ENCODE peak calls at places on chromosomes 4 and X, in five cellular contexts. T is right atrium auricular region, D is fibroblast of mammary gland, Z is IMR-90, B is neuronal stem cell. M is an unnamed sample.

GRCh38 chrX:139724626-139725025 is 16.7 kb upstream of the MCF2 start:
- DNase-seq in T (no peak), D (no peak), Z (no peak), B (no peak), M (no peak)

GRCh38 chrX:36431819-36432218 is 512.3 kb downstream of the CFAP47 start:
- DNase-seq in T (no peak), D (peak; percentile 31), Z (peak; percentile 89), B (no peak), M (no peak)

GRCh38 chr4:118883861-118884260 is 4.8 kb upstream of the SYNPO2 start:
- DNase-seq in T (no peak), D (no peak), Z (no peak), B (no peak), M (no peak)

GRCh38 chr4:117400039-117400835 is 314.9 kb upstream of the TRAM1L1 start:
- DNase-seq in T (no peak), D (peak; percentile 39), Z (peak; percentile 77), B (no peak), M (peak; percentile 1)

GRCh38 chr4:47109379-47109778 is 78.0 kb downstream of the GABRB1 start:
- DNase-seq in T (no peak), D (no peak), Z (no peak), B (no peak), M (no peak)

GRCh38 chr4:47525154-47525819 is 40.2 kb downstream of the ATP10D start:
- DNase-seq in T (peak; percentile 65), D (peak; percentile 94), Z (peak; percentile 97), B (no peak), M (peak; percentile 49)

GRCh38 chr4:101126044-101126443 is 221.3 kb downstream of the PPP3CA start:
- DNase-seq in T (no peak), D (peak; percentile 55), Z (peak; percentile 47), B (no peak), M (no peak)

GRCh38 chr4:139866270-139866962 is 200.8 kb downstream of the MGST2 start:
- DNase-seq in T (no peak), D (no peak), Z (no peak), B (no peak), M (no peak)

GRCh38 chr4:25817059-25817681 is 45.6 kb downstream of the SEL1L3 start:
- DNase-seq in T (no peak), D (peak; percentile 80), Z (peak; percentile 86), B (no peak), M (peak; percentile 54)

GRCh38 chr4:98284640-98285046 is 23.5 kb downstream of the RAP1GDS1 start:
- DNase-seq in T (no peak), D (peak; percentile 32), Z (peak; percentile 34), B (peak; percentile 27), M (no peak)

GRCh38 chrX:102067966-102068723 is 57.3 kb upstream of the TCEAL2 start:
- DNase-seq in T (no peak), D (peak; percentile 29), Z (peak; percentile 16), B (no peak), M (peak; percentile 7)

GRCh38 chrX:17654116-17654515 is 83.2 kb upstream of the SCML1 start:
- DNase-seq in T (no peak), D (no peak), Z (no peak), B (no peak), M (no peak)

GRCh38 chrX:19121466-19121865 is 802 bp downstream of the ADGRG2 start:
- DNase-seq in T (no peak), D (no peak), Z (no peak), B (no peak), M (no peak)

GRCh38 chrX:125132274-125132673 is 187.4 kb upstream of the TEX13C start:
- DNase-seq in T (no peak), D (peak; percentile 2), Z (peak; percentile 0), B (no peak), M (no peak)

GRCh38 chrX:51461053-51462050 is 35.0 kb downstream of the NUDT11 start:
- DNase-seq in T (no peak), D (peak; percentile 56), Z (peak; percentile 42), B (peak; percentile 15), M (peak; percentile 13)

GRCh38 chrX:16882702-16883486 is 12.7 kb upstream of the RBBP7 start:
- DNase-seq in T (peak; percentile 61), D (peak; percentile 69), Z (peak; percentile 64), B (peak; percentile 48), M (peak; percentile 62)

GRCh38 chrX:40166582-40166981 is 68.8 kb upstream of the BCOR start:
- DNase-seq in T (no peak), D (peak; percentile 79), Z (peak; percentile 42), B (no peak), M (peak; percentile 41)

GRCh38 chr4:102299708-102300107 is 45.6 kb downstream of the SLC39A8 start:
- DNase-seq in T (peak; percentile 69), D (peak; percentile 45), Z (peak; percentile 11), B (peak; percentile 38), M (peak; percentile 59)

GRCh38 chrX:57137481-57137880 is 284 bp upstream of the SPIN2A start:
- DNase-seq in T (no peak), D (peak; percentile 11), Z (no peak), B (no peak), M (no peak)

GRCh38 chrX:72461766-72462165 is 110.9 kb downstream of the HDAC8 start:
- DNase-seq in T (no peak), D (peak; percentile 53), Z (no peak), B (no peak), M (no peak)

GRCh38 chrX:46791927-46792825 is 33.3 kb upstream of the SLC9A7 start:
- DNase-seq in T (no peak), D (peak; percentile 94), Z (peak; percentile 92), B (no peak), M (peak; percentile 55)

GRCh38 chr4:73446336-73446938 is 10.4 kb downstream of the AFP start:
- DNase-seq in T (no peak), D (peak; percentile 70), Z (peak; percentile 63), B (peak; percentile 18), M (peak; percentile 28)

GRCh38 chr4:138242076-138242829 is at the start of gene SLC7A11:
- DNase-seq in T (no peak), D (peak; percentile 98), Z (peak; percentile 100), B (peak; percentile 78), M (peak; percentile 55)

GRCh38 chr4:140721088-140721421 is 35.1 kb downstream of the TBC1D9 start:
- DNase-seq in T (no peak), D (no peak), Z (no peak), B (no peak), M (no peak)

GRCh38 chrX:24676403-24677024 is 17.2 kb upstream of the POLA1 start:
- DNase-seq in T (no peak), D (peak; percentile 5), Z (no peak), B (no peak), M (peak; percentile 41)

GRCh38 chr4:67746797-67747495 is 7.2 kb downstream of the GNRHR start:
- DNase-seq in T (no peak), D (peak; percentile 53), Z (peak; percentile 51), B (peak; percentile 33), M (no peak)

GRCh38 chr4:25539241-25539640 is 116.4 kb upstream of the SLC34A2 start:
- DNase-seq in T (no peak), D (no peak), Z (no peak), B (no peak), M (no peak)

GRCh38 chr4:117793786-117794369 is 240.4 kb upstream of the NDST3 start:
- DNase-seq in T (no peak), D (no peak), Z (no peak), B (no peak), M (no peak)

GRCh38 chrX:54891573-54891972 is 29.1 kb upstream of the TRO start:
- DNase-seq in T (no peak), D (peak; percentile 38), Z (peak; percentile 28), B (peak; percentile 0), M (peak; percentile 14)

GRCh38 chr4:94516999-94517398 is 65.3 kb downstream of the PDLIM5 start:
- DNase-seq in T (no peak), D (peak; percentile 30), Z (peak; percentile 70), B (no peak), M (no peak)

GRCh38 chr4:141329174-141329569 is 108.5 kb downstream of the ZNF330 start:
- DNase-seq in T (no peak), D (peak; percentile 92), Z (peak; percentile 80), B (no peak), M (no peak)

M was measured in AG08396.